ENCODE peak calls at places on chromosomes 3 and 15, in seven cellular contexts. One of them, this sample, is unnamed.

GRCh38 chr3:87478716-87479115 is 202.3 kb upstream of the POU1F1 start:
- DNase-seq in progenitor cell of endocrine pancreas: no peak
- DNase-seq in B cell: no peak
- DNase-seq in GM23338: no peak
- DNase-seq in epithelial cell of proximal tubule: no peak
- DNase-seq in breast epithelium: no peak
- DNase-seq in mucosa of descending colon: no peak
- DNase-seq in this sample: no peak

GRCh38 chr3:140629351-140630137 is 48.3 kb upstream of the TRIM42 start:
- DNase-seq in GM23338: no peak
- DNase-seq in progenitor cell of endocrine pancreas: no peak
- DNase-seq in B cell: no peak
- DNase-seq in breast epithelium: no peak
- DNase-seq in mucosa of descending colon: no peak
- DNase-seq in epithelial cell of proximal tubule: peak; percentile 89
- DNase-seq in this sample: no peak

GRCh38 chr15:83978588-83978987 is 257.0 kb upstream of the GOLGA6L4 start:
- DNase-seq in mucosa of descending colon: no peak
- DNase-seq in GM23338: no peak
- DNase-seq in progenitor cell of endocrine pancreas: no peak
- DNase-seq in breast epithelium: no peak
- DNase-seq in epithelial cell of proximal tubule: no peak
- DNase-seq in B cell: no peak
- DNase-seq in this sample: no peak

GRCh38 chr3:176795897-176796296 is 401.4 kb downstream of the TBL1XR1 start:
- DNase-seq in GM23338: no peak
- DNase-seq in B cell: no peak
- DNase-seq in breast epithelium: no peak
- DNase-seq in epithelial cell of proximal tubule: no peak
- DNase-seq in mucosa of descending colon: no peak
- DNase-seq in progenitor cell of endocrine pancreas: no peak
- DNase-seq in this sample: no peak

GRCh38 chr3:142148871-142149860 is at the start of gene TFDP2:
- DNase-seq in mucosa of descending colon: peak; percentile 92
- DNase-seq in B cell: peak; percentile 90
- DNase-seq in GM23338: peak; percentile 100
- DNase-seq in breast epithelium: peak; percentile 90
- DNase-seq in epithelial cell of proximal tubule: no peak
- DNase-seq in progenitor cell of endocrine pancreas: peak; percentile 92
- DNase-seq in this sample: peak; percentile 93

GRCh38 chr15:47439146-47439869 is 278.0 kb upstream of the SEMA6D start:
- DNase-seq in epithelial cell of proximal tubule: no peak
- DNase-seq in breast epithelium: no peak
- DNase-seq in GM23338: no peak
- DNase-seq in mucosa of descending colon: no peak
- DNase-seq in progenitor cell of endocrine pancreas: no peak
- DNase-seq in B cell: no peak
- DNase-seq in this sample: no peak

GRCh38 chr3:177733936-177734335 is 536.7 kb upstream of the TBL1XR1 start:
- DNase-seq in mucosa of descending colon: no peak
- DNase-seq in epithelial cell of proximal tubule: no peak
- DNase-seq in GM23338: no peak
- DNase-seq in progenitor cell of endocrine pancreas: no peak
- DNase-seq in B cell: no peak
- DNase-seq in breast epithelium: no peak
- DNase-seq in this sample: no peak

GRCh38 chr3:191721390-191721801 is 260.4 kb downstream of the PYDC2 start:
- DNase-seq in epithelial cell of proximal tubule: no peak
- DNase-seq in GM23338: no peak
- DNase-seq in B cell: no peak
- DNase-seq in breast epithelium: no peak
- DNase-seq in progenitor cell of endocrine pancreas: no peak
- DNase-seq in mucosa of descending colon: no peak
- DNase-seq in this sample: no peak

GRCh38 chr3:108219336-108219735 is 2.9 kb downstream of the IFT57 start:
- DNase-seq in B cell: no peak
- DNase-seq in GM23338: no peak
- DNase-seq in breast epithelium: no peak
- DNase-seq in progenitor cell of endocrine pancreas: no peak
- DNase-seq in epithelial cell of proximal tubule: peak; percentile 18
- DNase-seq in mucosa of descending colon: no peak
- DNase-seq in this sample: peak; percentile 33

GRCh38 chr3:58683001-58683845 is 16.6 kb upstream of the FAM3D start:
- DNase-seq in breast epithelium: no peak
- DNase-seq in B cell: no peak
- DNase-seq in progenitor cell of endocrine pancreas: no peak
- DNase-seq in GM23338: no peak
- DNase-seq in mucosa of descending colon: no peak
- DNase-seq in epithelial cell of proximal tubule: no peak
- DNase-seq in this sample: no peak

GRCh38 chr3:190486908-190487607 is 26.8 kb upstream of the IL1RAP start:
- DNase-seq in B cell: no peak
- DNase-seq in GM23338: no peak
- DNase-seq in epithelial cell of proximal tubule: no peak
- DNase-seq in progenitor cell of endocrine pancreas: no peak
- DNase-seq in breast epithelium: no peak
- DNase-seq in mucosa of descending colon: no peak
- DNase-seq in this sample: no peak

GRCh38 chr3:2657408-2657807 is 452.8 kb downstream of the IL5RA start:
- DNase-seq in epithelial cell of proximal tubule: no peak
- DNase-seq in mucosa of descending colon: no peak
- DNase-seq in GM23338: no peak
- DNase-seq in B cell: no peak
- DNase-seq in breast epithelium: no peak
- DNase-seq in progenitor cell of endocrine pancreas: no peak
- DNase-seq in this sample: no peak

GRCh38 chr3:57958642-57959406 is 49.4 kb upstream of the FLNB start:
- DNase-seq in epithelial cell of proximal tubule: no peak
- DNase-seq in breast epithelium: no peak
- DNase-seq in B cell: no peak
- DNase-seq in GM23338: no peak
- DNase-seq in mucosa of descending colon: peak; percentile 75
- DNase-seq in progenitor cell of endocrine pancreas: no peak
- DNase-seq in this sample: no peak

GRCh38 chr3:140363801-140364200 is 314.1 kb upstream of the TRIM42 start:
- DNase-seq in epithelial cell of proximal tubule: peak; percentile 16
- DNase-seq in breast epithelium: no peak
- DNase-seq in mucosa of descending colon: no peak
- DNase-seq in GM23338: no peak
- DNase-seq in B cell: no peak
- DNase-seq in progenitor cell of endocrine pancreas: no peak
- DNase-seq in this sample: no peak

GRCh38 chr3:133963657-133964396 is 65.9 kb downstream of the SLCO2A1 start:
- DNase-seq in breast epithelium: no peak
- DNase-seq in epithelial cell of proximal tubule: no peak
- DNase-seq in progenitor cell of endocrine pancreas: no peak
- DNase-seq in mucosa of descending colon: no peak
- DNase-seq in GM23338: no peak
- DNase-seq in B cell: no peak
- DNase-seq in this sample: no peak

GRCh38 chr3:127675651-127676391 is 3.1 kb downstream of the ABTB1 start:
- DNase-seq in progenitor cell of endocrine pancreas: no peak
- DNase-seq in B cell: no peak
- DNase-seq in epithelial cell of proximal tubule: no peak
- DNase-seq in mucosa of descending colon: peak; percentile 45
- DNase-seq in GM23338: no peak
- DNase-seq in breast epithelium: peak; percentile 42
- DNase-seq in this sample: no peak

GRCh38 chr3:100402150-100402706 is 889 bp downstream of the LNP1 start:
- DNase-seq in GM23338: peak; percentile 27
- DNase-seq in epithelial cell of proximal tubule: no peak
- DNase-seq in progenitor cell of endocrine pancreas: no peak
- DNase-seq in mucosa of descending colon: no peak
- DNase-seq in breast epithelium: no peak
- DNase-seq in B cell: no peak
- DNase-seq in this sample: no peak

GRCh38 chr15:62637498-62637897 is 405.0 kb upstream of the TPM1 start:
- DNase-seq in progenitor cell of endocrine pancreas: no peak
- DNase-seq in GM23338: no peak
- DNase-seq in B cell: no peak
- DNase-seq in breast epithelium: no peak
- DNase-seq in epithelial cell of proximal tubule: no peak
- DNase-seq in mucosa of descending colon: no peak
- DNase-seq in this sample: no peak

GRCh38 chr3:102141096-102141912 is 292.0 kb downstream of the NFKBIZ start:
- DNase-seq in epithelial cell of proximal tubule: no peak
- DNase-seq in B cell: no peak
- DNase-seq in GM23338: no peak
- DNase-seq in breast epithelium: no peak
- DNase-seq in mucosa of descending colon: no peak
- DNase-seq in progenitor cell of endocrine pancreas: no peak
- DNase-seq in this sample: no peak

GRCh38 chr3:195522254-195523023 is 20.7 kb downstream of the PPP1R2 start:
- DNase-seq in B cell: peak; percentile 27
- DNase-seq in breast epithelium: no peak
- DNase-seq in epithelial cell of proximal tubule: no peak
- DNase-seq in mucosa of descending colon: no peak
- DNase-seq in GM23338: peak; percentile 46
- DNase-seq in progenitor cell of endocrine pancreas: no peak
- DNase-seq in this sample: peak; percentile 46

GRCh38 chr15:91706366-91707032 is 147.0 kb upstream of the SLCO3A1 start:
- DNase-seq in epithelial cell of proximal tubule: peak; percentile 10
- DNase-seq in mucosa of descending colon: peak; percentile 64
- DNase-seq in GM23338: peak; percentile 92
- DNase-seq in breast epithelium: peak; percentile 68
- DNase-seq in B cell: no peak
- DNase-seq in progenitor cell of endocrine pancreas: peak; percentile 45
- DNase-seq in this sample: peak; percentile 31
- TF ChIP-seq CTCF in epithelial cell of proximal tubule: peak; percentile 99
- TF ChIP-seq CTCF in mucosa of descending colon: peak; percentile 85
- TF ChIP-seq CTCF in GM23338: peak; percentile 97
- TF ChIP-seq CTCF in breast epithelium: peak; percentile 83
- TF ChIP-seq CTCF in B cell: peak; percentile 30
- TF ChIP-seq CTCF in progenitor cell of endocrine pancreas: peak; percentile 91
- TF ChIP-seq CTCF in this sample: peak; percentile 75

GRCh38 chr15:66753687-66754377 is 51.8 kb downstream of the SMAD6 start:
- DNase-seq in B cell: no peak
- DNase-seq in progenitor cell of endocrine pancreas: no peak
- DNase-seq in epithelial cell of proximal tubule: no peak
- DNase-seq in mucosa of descending colon: no peak
- DNase-seq in breast epithelium: no peak
- DNase-seq in GM23338: no peak
- DNase-seq in this sample: no peak
- TF ChIP-seq CTCF in B cell: no peak
- TF ChIP-seq CTCF in progenitor cell of endocrine pancreas: no peak
- TF ChIP-seq CTCF in epithelial cell of proximal tubule: no peak
- TF ChIP-seq CTCF in mucosa of descending colon: no peak
- TF ChIP-seq CTCF in breast epithelium: no peak
- TF ChIP-seq CTCF in GM23338: no peak
- TF ChIP-seq CTCF in this sample: no peak

GRCh38 chr3:52443791-52444687 is 864 bp downstream of the SEMA3G start:
- DNase-seq in B cell: no peak
- DNase-seq in mucosa of descending colon: no peak
- DNase-seq in epithelial cell of proximal tubule: no peak
- DNase-seq in GM23338: peak; percentile 23
- DNase-seq in progenitor cell of endocrine pancreas: no peak
- DNase-seq in breast epithelium: no peak
- DNase-seq in this sample: no peak

GRCh38 chr3:52446042-52446441 is 1.1 kb upstream of the SEMA3G start:
- DNase-seq in GM23338: no peak
- DNase-seq in epithelial cell of proximal tubule: no peak
- DNase-seq in mucosa of descending colon: no peak
- DNase-seq in B cell: no peak
- DNase-seq in progenitor cell of endocrine pancreas: no peak
- DNase-seq in breast epithelium: no peak
- DNase-seq in this sample: no peak

GRCh38 chr3:52446631-52447511 is 2.0 kb upstream of the SEMA3G start:
- DNase-seq in progenitor cell of endocrine pancreas: peak; percentile 65
- DNase-seq in breast epithelium: no peak
- DNase-seq in GM23338: peak; percentile 96
- DNase-seq in epithelial cell of proximal tubule: no peak
- DNase-seq in B cell: peak; percentile 75
- DNase-seq in mucosa of descending colon: no peak
- DNase-seq in this sample: peak; percentile 80

GRCh38 chr3:52443268-52443610 is 1.7 kb downstream of the SEMA3G start:
- DNase-seq in epithelial cell of proximal tubule: no peak
- DNase-seq in mucosa of descending colon: no peak
- DNase-seq in progenitor cell of endocrine pancreas: no peak
- DNase-seq in GM23338: no peak
- DNase-seq in B cell: no peak
- DNase-seq in breast epithelium: no peak
- DNase-seq in this sample: no peak

DNA sequence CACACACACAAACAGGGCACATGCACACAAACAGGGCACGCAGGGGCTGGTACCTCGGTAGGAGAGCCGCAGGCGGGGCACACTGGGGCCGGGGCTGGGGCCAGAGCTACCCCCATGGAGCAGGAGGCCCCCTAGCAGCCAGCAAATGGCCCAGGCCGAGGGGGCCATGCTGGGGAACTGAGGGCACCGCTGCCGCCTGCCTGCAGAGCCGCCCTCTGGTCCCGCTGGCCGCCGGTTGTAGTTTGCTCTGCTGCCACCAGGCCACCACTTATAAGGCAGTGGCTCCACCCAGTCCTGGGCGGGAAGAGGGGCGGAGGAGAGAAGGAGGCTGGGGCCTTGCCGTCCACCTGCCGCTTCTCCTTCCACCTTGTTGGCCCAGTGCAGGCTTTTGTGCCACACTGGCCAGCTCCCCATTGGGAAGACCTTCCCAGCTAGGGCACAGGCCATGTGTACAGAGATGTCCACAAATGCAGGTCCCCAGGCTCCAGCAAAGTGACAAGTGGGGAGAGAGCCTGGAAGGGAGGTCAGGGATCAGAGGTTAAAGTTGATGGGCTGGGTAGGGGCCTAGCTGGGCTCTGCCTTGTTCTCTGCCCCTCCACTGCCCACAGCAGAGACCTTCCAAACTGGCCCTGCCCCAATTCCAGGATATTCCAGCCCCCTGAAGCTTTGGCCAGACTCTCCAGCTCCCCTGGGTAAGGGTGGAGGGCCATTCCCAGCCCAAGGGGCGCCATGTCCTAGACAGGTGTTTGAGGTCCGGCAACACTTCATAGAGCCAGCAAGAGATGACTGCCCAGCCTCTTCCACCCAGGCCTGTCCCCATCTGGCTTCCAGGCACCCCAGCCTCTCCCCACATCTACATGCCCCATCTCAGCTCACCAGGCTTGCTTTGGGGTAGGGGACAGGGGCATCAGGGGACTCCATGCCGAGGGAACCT is at the start of gene SEMA3G:
- DNase-seq in breast epithelium: peak; percentile 83
- DNase-seq in progenitor cell of endocrine pancreas: peak; percentile 54
- DNase-seq in GM23338: peak; percentile 93
- DNase-seq in mucosa of descending colon: peak; percentile 83
- DNase-seq in B cell: peak; percentile 82
- DNase-seq in epithelial cell of proximal tubule: no peak
- DNase-seq in this sample: peak; percentile 84
- TF ChIP-seq CTCF in breast epithelium: peak; percentile 74
- TF ChIP-seq CTCF in progenitor cell of endocrine pancreas: peak; percentile 63
- TF ChIP-seq CTCF in GM23338: peak; percentile 43
- TF ChIP-seq CTCF in mucosa of descending colon: peak; percentile 62
- TF ChIP-seq CTCF in B cell: peak; percentile 55
- TF ChIP-seq CTCF in epithelial cell of proximal tubule: peak; percentile 41
- TF ChIP-seq CTCF in this sample: peak; percentile 35

DNA sequence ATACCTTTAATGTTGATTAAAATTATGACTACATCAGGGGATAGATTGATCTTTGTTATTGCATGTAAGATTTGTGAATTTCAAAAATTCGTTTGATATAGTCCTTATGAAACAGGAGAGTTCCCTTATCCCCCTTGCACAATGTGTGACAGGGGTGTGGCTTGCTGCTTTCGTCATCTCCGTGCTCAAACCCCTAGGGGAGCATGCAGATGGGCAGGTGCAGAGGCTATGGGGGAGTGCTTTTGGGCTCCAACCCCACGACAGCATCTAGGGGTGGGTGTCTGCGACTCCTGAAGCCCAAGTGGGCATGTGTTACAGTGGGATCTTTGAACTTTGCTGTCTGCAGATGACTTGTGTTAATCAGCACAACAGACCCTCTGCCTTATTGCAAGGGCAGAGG is 360.1 kb upstream of the GOLIM4 start:
- DNase-seq in B cell: no peak
- DNase-seq in progenitor cell of endocrine pancreas: no peak
- DNase-seq in breast epithelium: no peak
- DNase-seq in GM23338: no peak
- DNase-seq in epithelial cell of proximal tubule: no peak
- DNase-seq in mucosa of descending colon: no peak
- DNase-seq in this sample: no peak
- TF ChIP-seq CTCF in B cell: no peak
- TF ChIP-seq CTCF in progenitor cell of endocrine pancreas: no peak
- TF ChIP-seq CTCF in breast epithelium: no peak
- TF ChIP-seq CTCF in GM23338: no peak
- TF ChIP-seq CTCF in epithelial cell of proximal tubule: no peak
- TF ChIP-seq CTCF in mucosa of descending colon: no peak
- TF ChIP-seq CTCF in this sample: no peak

This sample was measured in GM13977.